ENCODE peak calls at places on chromosomes 3 and 15, in eight cellular contexts. L, K, X, Q, S, R, D and P are unnamed samples.

GRCh38 chr3:139909836-139910235 is 25.1 kb upstream of the CLSTN2 start:
- DNase-seq in L (no peak), K (no peak), X (no peak), Q (no peak), S (no peak), R (no peak), D (no peak), P (no peak)

GRCh38 chr15:88848203-88848602 is 45.0 kb downstream of the ACAN start:
- DNase-seq in L (no peak), K (no peak), X (no peak), Q (no peak), S (no peak), R (no peak), D (no peak), P (no peak)

GRCh38 chr3:12253944-12254343 is 34.9 kb upstream of the PPARG start:
- DNase-seq in L (no peak), K (no peak), X (no peak), Q (no peak), S (no peak), R (no peak), D (no peak), P (no peak)

GRCh38 chr3:140394488-140395133 is 283.3 kb upstream of the TRIM42 start:
- DNase-seq in L (no peak), K (no peak), X (no peak), Q (no peak), S (no peak), R (no peak), D (no peak), P (no peak)

GRCh38 chr3:182445576-182445975 is 347.7 kb upstream of the ATP11B start:
- DNase-seq in L (no peak), K (no peak), X (no peak), Q (no peak), S (no peak), R (no peak), D (no peak), P (no peak)

GRCh38 chr15:68415501-68416157 is 16.3 kb downstream of the ITGA11 start:
- DNase-seq in L (no peak), K (no peak), X (no peak), Q (no peak), S (no peak), R (no peak), D (no peak), P (no peak)

GRCh38 chr3:29708884-29709283 is 428.0 kb downstream of the RBMS3 start:
- DNase-seq in L (no peak), K (no peak), X (no peak), Q (no peak), S (no peak), R (no peak), D (no peak), P (no peak)

GRCh38 chr3:175325440-175325839 is 466.3 kb downstream of the NAALADL2 start:
- DNase-seq in L (no peak), K (no peak), X (no peak), Q (no peak), S (no peak), R (no peak), D (no peak), P (no peak)

GRCh38 chr3:171240504-171240835 is 213.9 kb upstream of the SLC2A2 start:
- DNase-seq in L (no peak), K (no peak), X (no peak), Q (no peak), S (no peak), R (no peak), D (no peak), P (no peak)

GRCh38 chr3:129417354-129417753 is 11.1 kb downstream of the EFCAB12 start:
- DNase-seq in L (no peak), K (no peak), X (no peak), Q (no peak), S (no peak), R (no peak), D (no peak), P (no peak)

GRCh38 chr3:30578479-30578878 is 27.9 kb upstream of the TGFBR2 start:
- DNase-seq in L (no peak), K (no peak), X (no peak), Q (peak), S (no peak), R (no peak), D (no peak), P (peak)

GRCh38 chr15:62647195-62647865 is 395.2 kb upstream of the TPM1 start:
- DNase-seq in L (no peak), K (no peak), X (no peak), Q (no peak), S (no peak), R (no peak), D (no peak), P (no peak)